ENCODE peak calls at places on chromosomes 16 and 17, in four cellular contexts. C, N, D and Q are unnamed samples.
A peak's percentile ranks its signal among the peaks of the same experiment; 100 is the strongest.

GRCh38 chr17:7880076-7880868 is 8.3 kb upstream of the CHD3 start:
- DNase-seq in D (no peak), N (no peak), C (no peak), Q (no peak)

GRCh38 chr16:55471448-55472097 is 7.4 kb upstream of the MMP2 start:
- DNase-seq in N (no peak), C (no peak), D (no peak), Q (peak; percentile 29)

GRCh38 chr17:29012535-29012934 is 6.7 kb upstream of the SEZ6 start:
- DNase-seq in D (no peak), N (peak; percentile 40), C (no peak), Q (no peak)

GRCh38 chr16:89278441-89279240 is 61.1 kb downstream of the ZNF778 start:
- DNase-seq in N (no peak), C (no peak), D (no peak), Q (no peak)

GRCh38 chr17:49298371-49298976 is 63.6 kb downstream of the ZNF652 start:
- DNase-seq in C (no peak), D (no peak), N (no peak), Q (no peak)

GRCh38 chr17:45287526-45288264 is 25.8 kb upstream of the SPATA32 start:
- DNase-seq in C (no peak), N (no peak), D (no peak), Q (no peak)

GRCh38 chr17:12528036-12528435 is 137.7 kb upstream of the MYOCD start:
- DNase-seq in D (no peak), C (no peak), N (no peak), Q (no peak)

GRCh38 chr17:32517982-32518381 is 31.2 kb downstream of the CDK5R1 start:
- DNase-seq in N (no peak), C (no peak), D (no peak), Q (no peak)

GRCh38 chr17:79803421-79803996 is 6.6 kb upstream of the CBX8 start:
- DNase-seq in N (no peak), C (no peak), D (no peak), Q (no peak)

GRCh38 chr16:535446-536405 is 8.2 kb downstream of the CAPN15 start:
- DNase-seq in D (no peak), N (no peak), C (peak; percentile 39), Q (no peak)

GRCh38 chr16:56593573-56594291 is 4.4 kb downstream of the MT3 start:
- DNase-seq in D (no peak), C (no peak), N (no peak), Q (no peak)

GRCh38 chr17:18257268-18257681 is 1.3 kb downstream of the FLII start:
- DNase-seq in D (no peak), C (no peak), N (no peak), Q (no peak)
- TF ChIP-seq CTCF in D (no peak), C (no peak), N (no peak), Q (no peak)

GRCh38 chr16:66701516-66701915 is 5.0 kb upstream of the CMTM4 start:
- DNase-seq in C (no peak), N (no peak), D (no peak), Q (no peak)
- TF ChIP-seq CTCF in C (no peak), N (no peak), D (no peak), Q (no peak)

GRCh38 chr17:19867654-19868395 is at the start of gene ULK2:
- DNase-seq in C (peak; percentile 38), D (peak; percentile 84), N (peak; percentile 73), Q (no peak)
- TF ChIP-seq CTCF in C (peak; percentile 9), D (peak; percentile 31), N (no peak), Q (no peak)

GRCh38 chr16:21603920-21604319 is 4.5 kb downstream of the METTL9 start:
- DNase-seq in N (no peak), C (no peak), D (no peak), Q (no peak)
- TF ChIP-seq CTCF in N (no peak), C (no peak), D (no peak), Q (peak; percentile 6)

GRCh38 chr16:12272264-12272663 is 295.7 kb downstream of the SNX29 start:
- DNase-seq in D (no peak), N (no peak), C (no peak), Q (no peak)

GRCh38 chr16:12276631-12277030 is 300.1 kb downstream of the SNX29 start:
- DNase-seq in D (no peak), N (no peak), C (no peak), Q (no peak)

GRCh38 chr16:12268602-12269001 is 292.1 kb downstream of the SNX29 start:
- DNase-seq in C (no peak), D (no peak), N (no peak), Q (no peak)

GRCh38 chr16:12267491-12267890 is 291.0 kb downstream of the SNX29 start:
- DNase-seq in C (no peak), N (no peak), D (no peak), Q (no peak)

DNA sequence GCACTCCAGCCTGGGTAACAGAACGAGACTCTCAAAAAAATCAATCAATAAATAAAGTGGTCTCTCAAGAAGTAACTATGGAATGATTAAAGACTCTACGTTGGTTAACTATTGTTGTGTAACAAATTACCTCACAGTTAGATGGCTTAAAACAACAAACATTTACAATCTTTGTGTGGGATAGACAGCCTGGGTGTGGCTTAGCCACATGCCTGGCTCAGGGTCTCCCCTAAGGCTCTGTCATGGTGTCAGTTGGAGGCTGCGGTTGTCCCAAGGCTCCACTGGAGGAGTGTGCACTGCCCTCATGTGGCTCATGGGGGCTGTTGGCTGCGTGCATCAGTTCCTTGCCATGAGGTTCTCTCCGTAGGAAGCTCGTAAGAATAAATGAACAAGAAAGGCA is 294.5 kb downstream of the SNX29 start:
- DNase-seq in N (peak; percentile 45), C (no peak), D (no peak), Q (no peak)
- TF ChIP-seq CTCF in N (peak; percentile 20), C (peak; percentile 57), D (peak; percentile 62), Q (peak; percentile 49)

DNA sequence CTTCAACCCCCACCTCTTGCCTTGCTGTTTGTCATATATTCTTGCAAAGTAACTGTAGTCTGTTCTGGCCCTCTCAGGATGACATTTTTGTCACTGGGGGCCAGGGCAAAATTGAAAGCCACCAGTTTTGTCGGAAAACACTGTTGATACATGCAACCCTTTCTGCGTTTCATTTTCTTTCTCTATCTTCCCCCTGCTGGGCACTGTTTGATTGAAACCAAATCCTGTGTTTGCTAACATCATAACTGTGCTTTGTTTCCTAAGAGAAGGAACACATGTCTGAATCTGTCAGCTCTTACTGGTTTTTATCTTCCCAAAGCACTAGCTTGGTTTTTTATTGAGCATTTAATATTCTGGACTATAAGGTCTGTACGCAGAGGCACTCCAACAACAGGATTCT is 11.7 kb upstream of the CPPED1 start:
- DNase-seq in C (no peak), D (no peak), N (no peak), Q (no peak)
- TF ChIP-seq CTCF in C (no peak), D (no peak), N (no peak), Q (no peak)